ENCODE peak calls at places on chromosomes 4 and X, in five cellular contexts. One of them, this sample, is unnamed.

GRCh38 chrX:10482262-10482661 is 138.1 kb downstream of the MID1 start:
- DNase-seq in dorsolateral prefrontal cortex: no peak
- DNase-seq in CD4-positive, alpha-beta T cell: no peak
- DNase-seq in tibial nerve: peak; percentile 5
- DNase-seq in HCT116: no peak
- DNase-seq in this sample: no peak

GRCh38 chrX:71222929-71223328 is at the start of gene GJB1:
- DNase-seq in dorsolateral prefrontal cortex: peak; percentile 61
- DNase-seq in CD4-positive, alpha-beta T cell: no peak
- DNase-seq in tibial nerve: no peak
- DNase-seq in HCT116: no peak
- DNase-seq in this sample: no peak

GRCh38 chrX:139106111-139106510 is 394.6 kb upstream of the FGF13 start:
- DNase-seq in dorsolateral prefrontal cortex: no peak
- DNase-seq in CD4-positive, alpha-beta T cell: no peak
- DNase-seq in tibial nerve: no peak
- DNase-seq in HCT116: no peak
- DNase-seq in this sample: no peak

GRCh38 chr4:56906534-56906933 is 1.2 kb upstream of the REST start:
- DNase-seq in dorsolateral prefrontal cortex: no peak
- DNase-seq in CD4-positive, alpha-beta T cell: no peak
- DNase-seq in tibial nerve: no peak
- DNase-seq in HCT116: no peak
- DNase-seq in this sample: no peak

GRCh38 chrX:132877954-132878536 is 80.4 kb downstream of the HS6ST2 start:
- DNase-seq in dorsolateral prefrontal cortex: no peak
- DNase-seq in CD4-positive, alpha-beta T cell: no peak
- DNase-seq in tibial nerve: no peak
- DNase-seq in HCT116: no peak
- DNase-seq in this sample: no peak

GRCh38 chr4:76806757-76807156 is 91.2 kb downstream of the SOWAHB start:
- DNase-seq in dorsolateral prefrontal cortex: no peak
- DNase-seq in CD4-positive, alpha-beta T cell: no peak
- DNase-seq in tibial nerve: no peak
- DNase-seq in HCT116: no peak
- DNase-seq in this sample: no peak

GRCh38 chrX:120087289-120088017 is 10.0 kb upstream of the RHOXF2B start:
- DNase-seq in dorsolateral prefrontal cortex: no peak
- DNase-seq in CD4-positive, alpha-beta T cell: no peak
- DNase-seq in tibial nerve: no peak
- DNase-seq in HCT116: no peak
- DNase-seq in this sample: no peak

GRCh38 chrX:153900806-153901752 is 3.4 kb upstream of the AVPR2 start:
- DNase-seq in dorsolateral prefrontal cortex: no peak
- DNase-seq in CD4-positive, alpha-beta T cell: peak; percentile 62
- DNase-seq in tibial nerve: peak; percentile 28
- DNase-seq in HCT116: no peak
- DNase-seq in this sample: peak; percentile 81

GRCh38 chr4:165909947-165910346 is 36.9 kb downstream of the TLL1 start:
- DNase-seq in dorsolateral prefrontal cortex: no peak
- DNase-seq in CD4-positive, alpha-beta T cell: no peak
- DNase-seq in tibial nerve: no peak
- DNase-seq in HCT116: no peak
- DNase-seq in this sample: no peak

GRCh38 chr4:52028970-52029369 is 8.8 kb upstream of the LRRC66 start:
- DNase-seq in dorsolateral prefrontal cortex: no peak
- DNase-seq in CD4-positive, alpha-beta T cell: no peak
- DNase-seq in tibial nerve: no peak
- DNase-seq in HCT116: no peak
- DNase-seq in this sample: peak; percentile 68

GRCh38 chrX:14946721-14947120 is 73.5 kb downstream of the MOSPD2 start:
- DNase-seq in dorsolateral prefrontal cortex: no peak
- DNase-seq in CD4-positive, alpha-beta T cell: no peak
- DNase-seq in tibial nerve: no peak
- DNase-seq in HCT116: no peak
- DNase-seq in this sample: no peak

GRCh38 chr4:156536661-156537060 is 434.9 kb downstream of the PDGFC start:
- DNase-seq in dorsolateral prefrontal cortex: no peak
- DNase-seq in CD4-positive, alpha-beta T cell: no peak
- DNase-seq in tibial nerve: no peak
- DNase-seq in HCT116: no peak
- DNase-seq in this sample: peak; percentile 34

GRCh38 chrX:19075754-19076153 is 46.5 kb downstream of the ADGRG2 start:
- DNase-seq in dorsolateral prefrontal cortex: no peak
- DNase-seq in CD4-positive, alpha-beta T cell: no peak
- DNase-seq in tibial nerve: no peak
- DNase-seq in HCT116: no peak
- DNase-seq in this sample: no peak

GRCh38 chr4:89586318-89586717 is 250.6 kb downstream of the SNCA start:
- DNase-seq in dorsolateral prefrontal cortex: no peak
- DNase-seq in CD4-positive, alpha-beta T cell: no peak
- DNase-seq in tibial nerve: no peak
- DNase-seq in HCT116: no peak
- DNase-seq in this sample: no peak

GRCh38 chr4:23006756-23007155 is 314.0 kb downstream of the GBA3 start:
- DNase-seq in dorsolateral prefrontal cortex: no peak
- DNase-seq in CD4-positive, alpha-beta T cell: no peak
- DNase-seq in tibial nerve: no peak
- DNase-seq in HCT116: no peak
- DNase-seq in this sample: no peak

GRCh38 chr4:2715426-2715825 is 40.7 kb downstream of the TNIP2 start:
- DNase-seq in dorsolateral prefrontal cortex: no peak
- DNase-seq in CD4-positive, alpha-beta T cell: no peak
- DNase-seq in tibial nerve: no peak
- DNase-seq in HCT116: no peak
- DNase-seq in this sample: no peak

GRCh38 chr4:2712261-2712842 is 43.8 kb downstream of the TNIP2 start:
- DNase-seq in dorsolateral prefrontal cortex: no peak
- DNase-seq in CD4-positive, alpha-beta T cell: no peak
- DNase-seq in tibial nerve: no peak
- DNase-seq in HCT116: peak; percentile 22
- DNase-seq in this sample: no peak

GRCh38 chr4:2714918-2715317 is 41.2 kb downstream of the TNIP2 start:
- DNase-seq in dorsolateral prefrontal cortex: no peak
- DNase-seq in CD4-positive, alpha-beta T cell: no peak
- DNase-seq in tibial nerve: no peak
- DNase-seq in HCT116: no peak
- DNase-seq in this sample: no peak

GRCh38 chr4:2714071-2714770 is 41.9 kb downstream of the TNIP2 start:
- DNase-seq in dorsolateral prefrontal cortex: no peak
- DNase-seq in CD4-positive, alpha-beta T cell: peak; percentile 38
- DNase-seq in tibial nerve: no peak
- DNase-seq in HCT116: no peak
- DNase-seq in this sample: no peak

DNA sequence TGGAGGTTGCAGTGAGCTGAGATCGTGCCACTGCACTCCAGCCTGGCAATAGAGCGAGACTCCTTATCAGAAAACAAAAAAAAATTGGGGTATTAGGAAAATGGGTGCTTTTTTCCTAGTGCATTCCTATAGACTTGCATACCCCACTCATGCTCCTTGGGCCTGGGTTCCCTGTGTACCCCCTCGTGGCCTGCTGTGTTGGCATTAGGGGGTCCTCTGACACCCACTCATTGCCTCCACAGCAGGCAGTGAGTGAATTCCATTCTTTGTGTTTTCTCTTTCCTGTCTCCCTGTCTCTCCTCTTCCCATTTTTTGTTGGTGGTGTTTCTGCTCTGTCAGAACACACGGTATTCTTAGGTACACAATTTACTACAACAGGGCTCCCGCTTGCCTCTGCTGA is 42.8 kb downstream of the TNIP2 start:
- DNase-seq in dorsolateral prefrontal cortex: no peak
- DNase-seq in CD4-positive, alpha-beta T cell: no peak
- DNase-seq in tibial nerve: no peak
- DNase-seq in HCT116: no peak
- DNase-seq in this sample: no peak
- H3K27ac ChIP-seq in dorsolateral prefrontal cortex: peak overlapping the region; percentile 39
- H3K27ac ChIP-seq in CD4-positive, alpha-beta T cell: no peak overlapping the region
- H3K27ac ChIP-seq in tibial nerve: no peak overlapping the region
- H3K27ac ChIP-seq in HCT116: no peak overlapping the region
- H3K27ac ChIP-seq in this sample: no peak overlapping the region

GRCh38 chrX:24145340-24146186 is 4.0 kb upstream of the ZFX start:
- DNase-seq in dorsolateral prefrontal cortex: no peak
- DNase-seq in CD4-positive, alpha-beta T cell: no peak
- DNase-seq in tibial nerve: no peak
- DNase-seq in HCT116: no peak
- DNase-seq in this sample: no peak
- TF ChIP-seq CTCF in dorsolateral prefrontal cortex: no peak
- TF ChIP-seq CTCF in CD4-positive, alpha-beta T cell: no peak
- TF ChIP-seq CTCF in tibial nerve: no peak
- TF ChIP-seq CTCF in HCT116: peak; percentile 18
- TF ChIP-seq CTCF in this sample: no peak

GRCh38 chrX:47181301-47181700 is 12.3 kb upstream of the UBA1 start:
- DNase-seq in dorsolateral prefrontal cortex: no peak
- DNase-seq in CD4-positive, alpha-beta T cell: no peak
- DNase-seq in tibial nerve: no peak
- DNase-seq in HCT116: no peak
- DNase-seq in this sample: no peak

GRCh38 chrX:47180346-47180745 is 13.3 kb upstream of the UBA1 start:
- DNase-seq in dorsolateral prefrontal cortex: no peak
- DNase-seq in CD4-positive, alpha-beta T cell: no peak
- DNase-seq in tibial nerve: no peak
- DNase-seq in HCT116: no peak
- DNase-seq in this sample: no peak

GRCh38 chrX:47178337-47178736 is 15.3 kb upstream of the UBA1 start:
- DNase-seq in dorsolateral prefrontal cortex: no peak
- DNase-seq in CD4-positive, alpha-beta T cell: no peak
- DNase-seq in tibial nerve: no peak
- DNase-seq in HCT116: no peak
- DNase-seq in this sample: no peak

GRCh38 chrX:47179928-47180255 is 13.7 kb upstream of the UBA1 start:
- DNase-seq in dorsolateral prefrontal cortex: no peak
- DNase-seq in CD4-positive, alpha-beta T cell: no peak
- DNase-seq in tibial nerve: no peak
- DNase-seq in HCT116: no peak
- DNase-seq in this sample: no peak

GRCh38 chrX:47179221-47179927 is 14.3 kb upstream of the UBA1 start:
- DNase-seq in dorsolateral prefrontal cortex: peak; percentile 60
- DNase-seq in CD4-positive, alpha-beta T cell: no peak
- DNase-seq in tibial nerve: no peak
- DNase-seq in HCT116: no peak
- DNase-seq in this sample: no peak
- H3K27ac ChIP-seq in dorsolateral prefrontal cortex: peak overlapping the region; percentile 9
- H3K27ac ChIP-seq in CD4-positive, alpha-beta T cell: no peak overlapping the region
- H3K27ac ChIP-seq in tibial nerve: no peak overlapping the region
- H3K27ac ChIP-seq in HCT116: no peak overlapping the region
- H3K27ac ChIP-seq in this sample: peak overlapping the region; percentile 58

GRCh38 chr4:137129471-137130244 is 402.6 kb downstream of the PCDH18 start:
- DNase-seq in dorsolateral prefrontal cortex: no peak
- DNase-seq in CD4-positive, alpha-beta T cell: no peak
- DNase-seq in tibial nerve: no peak
- DNase-seq in HCT116: no peak
- DNase-seq in this sample: no peak

GRCh38 chr4:137125011-137125410 is 407.3 kb downstream of the PCDH18 start:
- DNase-seq in dorsolateral prefrontal cortex: no peak
- DNase-seq in CD4-positive, alpha-beta T cell: no peak
- DNase-seq in tibial nerve: no peak
- DNase-seq in HCT116: peak; percentile 22
- DNase-seq in this sample: no peak

GRCh38 chr4:137122876-137123275 is 409.4 kb downstream of the PCDH18 start:
- DNase-seq in dorsolateral prefrontal cortex: no peak
- DNase-seq in CD4-positive, alpha-beta T cell: no peak
- DNase-seq in tibial nerve: no peak
- DNase-seq in HCT116: no peak
- DNase-seq in this sample: no peak

GRCh38 chr4:137124278-137124932 is 407.9 kb downstream of the PCDH18 start:
- DNase-seq in dorsolateral prefrontal cortex: no peak
- DNase-seq in CD4-positive, alpha-beta T cell: no peak
- DNase-seq in tibial nerve: no peak
- DNase-seq in HCT116: peak; percentile 53
- DNase-seq in this sample: peak; percentile 15
- TF ChIP-seq CTCF in dorsolateral prefrontal cortex: peak; percentile 73
- TF ChIP-seq CTCF in CD4-positive, alpha-beta T cell: no peak
- TF ChIP-seq CTCF in tibial nerve: peak; percentile 29
- TF ChIP-seq CTCF in HCT116: peak; percentile 47
- TF ChIP-seq CTCF in this sample: peak; percentile 69

GRCh38 chrX:12843061-12843667 is 23.7 kb upstream of the TLR7 start:
- DNase-seq in dorsolateral prefrontal cortex: no peak
- DNase-seq in CD4-positive, alpha-beta T cell: no peak
- DNase-seq in tibial nerve: no peak
- DNase-seq in HCT116: no peak
- DNase-seq in this sample: no peak

GRCh38 chrX:12844319-12844718 is 22.6 kb upstream of the TLR7 start:
- DNase-seq in dorsolateral prefrontal cortex: no peak
- DNase-seq in CD4-positive, alpha-beta T cell: no peak
- DNase-seq in tibial nerve: no peak
- DNase-seq in HCT116: no peak
- DNase-seq in this sample: no peak

GRCh38 chrX:12843668-12844279 is 23.1 kb upstream of the TLR7 start:
- DNase-seq in dorsolateral prefrontal cortex: no peak
- DNase-seq in CD4-positive, alpha-beta T cell: no peak
- DNase-seq in tibial nerve: no peak
- DNase-seq in HCT116: no peak
- DNase-seq in this sample: no peak
- H3K27ac ChIP-seq in dorsolateral prefrontal cortex: no peak overlapping the region
- H3K27ac ChIP-seq in CD4-positive, alpha-beta T cell: no peak overlapping the region
- H3K27ac ChIP-seq in tibial nerve: no peak overlapping the region
- H3K27ac ChIP-seq in HCT116: no peak overlapping the region
- H3K27ac ChIP-seq in this sample: no peak overlapping the region

DNA sequence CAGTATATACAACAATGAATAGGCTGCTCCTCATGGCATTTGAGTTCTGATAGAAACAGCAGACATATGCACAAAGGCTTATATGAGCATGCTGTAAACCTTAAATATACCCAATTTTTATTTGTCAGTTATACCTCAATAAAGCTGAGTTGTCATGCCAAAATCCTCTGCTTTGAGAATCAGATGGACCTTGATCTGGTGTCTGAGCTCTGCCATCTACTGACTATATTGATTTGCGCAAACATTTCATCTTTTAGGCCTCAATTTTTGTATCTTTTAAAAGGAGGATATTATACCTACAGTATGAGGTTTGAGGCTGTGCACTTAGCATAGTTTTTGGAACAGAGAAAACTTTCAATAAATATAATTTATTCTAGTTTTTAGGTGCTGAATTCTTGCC is 85.2 kb downstream of the PRRG1 start:
- DNase-seq in dorsolateral prefrontal cortex: no peak
- DNase-seq in CD4-positive, alpha-beta T cell: no peak
- DNase-seq in tibial nerve: no peak
- DNase-seq in HCT116: no peak
- DNase-seq in this sample: no peak
- TF ChIP-seq CTCF in dorsolateral prefrontal cortex: no peak
- TF ChIP-seq CTCF in CD4-positive, alpha-beta T cell: no peak
- TF ChIP-seq CTCF in tibial nerve: no peak
- TF ChIP-seq CTCF in HCT116: no peak
- TF ChIP-seq CTCF in this sample: no peak

GRCh38 chr4:87118826-87119225 is 101.6 kb downstream of the KLHL8 start:
- DNase-seq in dorsolateral prefrontal cortex: no peak
- DNase-seq in CD4-positive, alpha-beta T cell: no peak
- DNase-seq in tibial nerve: no peak
- DNase-seq in HCT116: no peak
- DNase-seq in this sample: no peak
- H3K27ac ChIP-seq in dorsolateral prefrontal cortex: peak overlapping the region; percentile 35
- H3K27ac ChIP-seq in CD4-positive, alpha-beta T cell: no peak overlapping the region
- H3K27ac ChIP-seq in tibial nerve: no peak overlapping the region
- H3K27ac ChIP-seq in HCT116: no peak overlapping the region
- H3K27ac ChIP-seq in this sample: peak overlapping the region; percentile 34

GRCh38 chr4:41927761-41928499 is 7.3 kb upstream of the TMEM33 start:
- DNase-seq in dorsolateral prefrontal cortex: no peak
- DNase-seq in CD4-positive, alpha-beta T cell: no peak
- DNase-seq in tibial nerve: no peak
- DNase-seq in HCT116: no peak
- DNase-seq in this sample: no peak
- TF ChIP-seq CTCF in dorsolateral prefrontal cortex: no peak
- TF ChIP-seq CTCF in CD4-positive, alpha-beta T cell: no peak
- TF ChIP-seq CTCF in tibial nerve: no peak
- TF ChIP-seq CTCF in HCT116: no peak
- TF ChIP-seq CTCF in this sample: no peak

This sample was measured in RWPE1.